ENCODE peak calls at places on chromosomes 11 and 22, in nine cellular contexts. L, Q, I, N, B, M, V, O and D are unnamed samples.
A peak's percentile ranks its signal among the peaks of the same experiment; 100 is the strongest.

GRCh38 chr22:19713650-19714319 is 518 bp upstream of the SEPTIN5 start:
- DNase-seq in L (no peak), Q (no peak), I (peak; percentile 73), N (no peak), B (no peak), M (no peak), V (no peak), O (no peak), D (no peak)

GRCh38 chr22:33065230-33065629 is 7.0 kb upstream of the SYN3 start:
- DNase-seq in L (no peak), Q (no peak), I (no peak), N (no peak), B (no peak), M (no peak), V (no peak), O (no peak), D (no peak)

GRCh38 chr11:119315139-119316016 is 1.6 kb downstream of the MCAM start:
- DNase-seq in L (no peak), Q (peak; percentile 56), I (peak; percentile 61), N (peak; percentile 34), B (peak; percentile 62), M (peak; percentile 62), V (no peak), O (peak; percentile 82), D (no peak)

GRCh38 chr11:113773092-113773415 is 438 bp downstream of the ZW10 start:
- DNase-seq in L (no peak), Q (no peak), I (peak; percentile 44), N (no peak), B (no peak), M (peak; percentile 29), V (no peak), O (no peak), D (no peak)

GRCh38 chr11:36622431-36623136 is 24.5 kb upstream of the RAG2 start:
- DNase-seq in L (peak; percentile 4), Q (peak; percentile 25), I (peak; percentile 9), N (no peak), B (no peak), M (no peak), V (no peak), O (no peak), D (no peak)

GRCh38 chr22:49671331-49672012 is 156.2 kb downstream of the BRD1 start:
- DNase-seq in L (no peak), Q (no peak), I (peak; percentile 40), N (no peak), B (no peak), M (no peak), V (no peak), O (no peak), D (no peak)

GRCh38 chr11:66568124-66568916 is at the start of gene CTSF:
- DNase-seq in L (no peak), Q (peak; percentile 62), I (no peak), N (peak; percentile 70), B (peak; percentile 84), M (peak; percentile 85), V (peak; percentile 92), O (peak; percentile 89), D (peak; percentile 87)

GRCh38 chr11:105937331-105937730 is 84.7 kb downstream of the MSANTD4 start:
- DNase-seq in L (no peak), Q (peak; percentile 42), I (no peak), N (no peak), B (no peak), M (no peak), V (no peak), O (no peak), D (no peak)

DNA sequence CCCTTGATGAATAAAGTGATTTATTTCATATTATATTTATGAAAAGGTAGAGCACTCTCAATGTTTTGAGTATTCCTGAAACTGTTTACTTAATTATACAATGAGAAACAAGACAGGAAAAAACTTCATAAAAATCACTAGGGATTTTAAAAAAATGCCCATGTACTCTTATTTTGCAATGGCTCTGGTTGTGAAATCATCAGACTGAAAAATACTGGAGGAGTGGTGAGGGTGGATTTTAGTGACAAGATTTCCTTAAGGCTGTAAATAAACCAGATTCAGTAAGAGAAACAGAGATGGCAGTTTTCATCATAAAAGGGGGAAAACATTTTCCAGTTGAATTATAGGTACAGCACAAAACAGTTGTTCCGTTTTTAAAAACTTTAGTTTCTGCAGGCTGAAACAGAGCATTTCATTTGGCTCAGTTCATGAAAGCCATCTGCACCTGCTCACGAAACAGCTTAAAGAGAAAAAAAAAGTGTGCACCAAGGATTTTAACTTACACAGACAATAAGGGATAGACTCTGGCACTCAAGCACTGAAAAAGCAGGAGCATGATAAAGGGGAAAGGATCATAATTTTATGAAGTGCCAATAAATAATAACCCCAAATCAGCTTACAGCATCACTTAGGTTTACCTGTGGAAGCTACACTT is 100.7 kb downstream of the MAML2 start:
- DNase-seq in L (no peak), Q (no peak), I (peak; percentile 16), N (no peak), B (no peak), M (no peak), V (no peak), O (no peak), D (no peak)
- H3K4me3 ChIP-seq in L (peak overlapping the region; percentile 41), Q (no peak overlapping the region), I (peak overlapping the region; percentile 37), N (peak overlapping the region; percentile 46), B (no peak overlapping the region), M (peak overlapping the region; percentile 54), V (no peak overlapping the region), O (peak overlapping the region; percentile 59), D (no peak overlapping the region)

DNA sequence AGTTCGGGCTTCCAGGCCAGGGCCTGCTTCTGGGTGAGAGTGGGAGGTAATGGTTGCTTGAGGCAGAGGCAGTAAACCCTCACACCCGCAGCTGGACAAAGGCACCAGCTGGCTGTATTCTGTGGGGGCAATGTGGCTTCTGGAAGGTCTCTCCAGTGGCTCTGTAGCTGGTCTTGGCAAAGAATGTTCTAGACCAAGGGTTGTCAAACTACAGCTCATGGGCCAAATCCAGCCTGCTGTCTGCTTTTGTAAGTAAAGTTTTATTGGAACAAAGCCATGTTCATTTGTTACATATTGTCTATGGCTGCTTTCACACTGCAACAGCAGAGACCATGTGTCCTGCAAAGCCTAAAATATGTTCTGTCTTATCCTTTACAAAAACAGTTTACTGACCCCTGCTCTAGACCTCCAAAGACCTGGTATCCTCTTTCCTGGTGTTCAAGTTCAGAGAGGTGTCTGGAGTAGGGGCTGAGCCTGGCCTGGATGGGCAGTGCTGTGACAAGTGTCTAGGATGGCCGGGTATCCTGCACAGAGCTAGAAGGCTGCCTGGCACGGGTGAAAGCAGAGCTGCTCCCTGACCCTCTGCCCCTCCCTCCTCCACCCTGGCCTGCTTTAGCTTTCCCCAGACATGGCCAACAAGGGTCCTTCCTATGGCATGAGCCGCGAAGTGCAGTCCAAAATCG is 3.4 kb downstream of the TAGLN start:
- DNase-seq in L (no peak), Q (no peak), I (no peak), N (no peak), B (no peak), M (no peak), V (no peak), O (no peak), D (no peak)
- H3K4me3 ChIP-seq in L (peak overlapping the region; percentile 99), Q (no peak overlapping the region), I (no peak overlapping the region), N (no peak overlapping the region), B (no peak overlapping the region), M (peak overlapping the region; percentile 47), V (peak overlapping the region; percentile 14), O (peak overlapping the region; percentile 68), D (peak overlapping the region; percentile 9)

DNA sequence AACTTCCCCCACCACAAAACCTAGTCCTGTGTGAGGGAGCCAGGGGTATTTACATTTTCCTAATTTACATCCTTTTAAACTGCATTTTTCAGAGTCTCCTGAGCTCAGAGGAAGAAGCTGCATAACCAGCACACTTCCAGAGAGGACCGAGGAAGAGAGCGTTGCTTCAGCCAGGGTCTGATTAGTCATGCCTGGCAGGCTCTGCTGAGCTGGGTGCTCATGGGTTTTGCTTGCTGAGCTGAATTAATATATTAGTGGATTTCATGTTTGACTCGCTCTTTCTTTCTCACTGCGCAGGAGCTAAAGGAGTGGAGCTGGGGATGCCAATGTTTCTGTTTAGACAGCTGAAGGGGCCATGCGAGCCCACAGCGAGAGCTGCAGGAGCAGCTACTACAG is 539.3 kb upstream of the B3GAT1 start:
- DNase-seq in L (peak; percentile 29), Q (no peak), I (no peak), N (no peak), B (no peak), M (no peak), V (no peak), O (peak; percentile 86), D (no peak)
- H3K4me3 ChIP-seq in L (no peak overlapping the region), Q (no peak overlapping the region), I (no peak overlapping the region), N (no peak overlapping the region), B (no peak overlapping the region), M (no peak overlapping the region), V (no peak overlapping the region), O (peak overlapping the region; percentile 24), D (no peak overlapping the region)

GRCh38 chr22:17119481-17120202 is 1.5 kb downstream of the TMEM121B start:
- DNase-seq in L (no peak), Q (no peak), I (peak; percentile 69), N (no peak), B (peak; percentile 9), M (peak; percentile 44), V (no peak), O (no peak), D (no peak)
- H3K4me3 ChIP-seq in L (no peak overlapping the region), Q (no peak overlapping the region), I (no peak overlapping the region), N (no peak overlapping the region), B (no peak overlapping the region), M (no peak overlapping the region), V (peak overlapping the region; percentile 66), O (no peak overlapping the region), D (no peak overlapping the region)